ENCODE peak calls at places on chromosomes 12 and 14, in four cellular contexts. S, L, V and C are unnamed samples.

GRCh38 chr14:103391048-103391447 is 5.8 kb downstream of the MARK3 start:
- DNase-seq in L (peak; percentile 80), V (no peak), S (peak; percentile 74), C (peak; percentile 72)

GRCh38 chr12:122902854-122903703 is 7.2 kb upstream of the VPS37B start:
- DNase-seq in L (no peak), S (no peak), V (no peak), C (no peak)

GRCh38 chr12:106369624-106370346 is 12.2 kb downstream of the POLR3B start:
- DNase-seq in V (no peak), L (peak; percentile 78), S (no peak), C (peak; percentile 77)

GRCh38 chr12:84856156-84856900 is 56.3 kb downstream of the SLC6A15 start:
- DNase-seq in L (peak; percentile 65), V (no peak), S (no peak), C (peak; percentile 11)

GRCh38 chr12:16437926-16438325 is 90.5 kb downstream of the MGST1 start:
- DNase-seq in V (no peak), L (no peak), S (no peak), C (no peak)

GRCh38 chr14:52380294-52380693 is 66.2 kb downstream of the PTGER2 start:
- DNase-seq in L (peak; percentile 90), S (no peak), V (no peak), C (peak; percentile 71)

GRCh38 chr14:59585891-59586554 is 9.4 kb upstream of the CCDC175 start:
- DNase-seq in V (no peak), L (no peak), S (peak; percentile 99), C (peak; percentile 28)

GRCh38 chr14:89196561-89196960 is 220.5 kb downstream of the FOXN3 start:
- DNase-seq in L (no peak), V (no peak), S (no peak), C (no peak)

GRCh38 chr12:108046135-108046534 is 83.0 kb upstream of the WSCD2 start:
- DNase-seq in L (no peak), V (no peak), S (peak; percentile 5), C (no peak)

GRCh38 chr12:102478416-102479098 is 1.8 kb downstream of the IGF1 start:
- DNase-seq in L (no peak), V (no peak), S (no peak), C (peak; percentile 41)

GRCh38 chr12:87234898-87235297 is 794.3 kb downstream of the C12orf50 start:
- DNase-seq in L (no peak), S (no peak), V (no peak), C (no peak)

GRCh38 chr14:105430042-105430441 is 10.4 kb downstream of the MTA1 start:
- DNase-seq in S (no peak), L (no peak), V (no peak), C (no peak)

GRCh38 chr14:54333511-54333910 is 63.3 kb upstream of the CDKN3 start:
- DNase-seq in V (no peak), L (no peak), S (no peak), C (no peak)